ENCODE peak calls at places on chromosomes 12 and 14, in six cellular contexts. I, A, H, G, U and F are unnamed samples. For H3K27me3, the result is how much of the 10 kb centered on the place peaks cover.

GRCh38 chr12:73220951-73221350 is 948.8 kb downstream of the TRHDE start:
- DNase-seq in I (no peak), A (no peak), H (no peak), G (no peak), U (no peak), F (no peak)

GRCh38 chr14:20350280-20350679 is 6.8 kb downstream of the PARP2 start:
- DNase-seq in I (no peak), A (no peak), H (no peak), G (no peak), U (no peak), F (no peak)

GRCh38 chr12:104219361-104219892 is 3.8 kb downstream of the TXNRD1 start:
- DNase-seq in I (peak), A (no peak), H (no peak), G (peak), U (no peak), F (no peak)

GRCh38 chr12:67991158-67991557 is 1.9 kb downstream of the IFNG-AS1 start:
- DNase-seq in I (no peak), A (no peak), H (no peak), G (no peak), U (peak), F (no peak)

GRCh38 chr14:71163842-71164500 is 256.7 kb downstream of the PCNX1 start:
- DNase-seq in I (no peak), A (no peak), H (no peak), G (no peak), U (no peak), F (no peak)

GRCh38 chr12:83954939-83955601 is 957.5 kb downstream of the SLC6A15 start:
- DNase-seq in I (no peak), A (peak), H (no peak), G (peak), U (no peak), F (no peak)

GRCh38 chr14:89185919-89186849 is 230.8 kb downstream of the FOXN3 start:
- DNase-seq in I (peak), A (peak), H (no peak), G (no peak), U (no peak), F (no peak)

GRCh38 chr12:946656-947055 is 2.8 kb downstream of the RAD52 start:
- DNase-seq in I (peak), A (no peak), H (no peak), G (no peak), U (no peak), F (no peak)

DNA sequence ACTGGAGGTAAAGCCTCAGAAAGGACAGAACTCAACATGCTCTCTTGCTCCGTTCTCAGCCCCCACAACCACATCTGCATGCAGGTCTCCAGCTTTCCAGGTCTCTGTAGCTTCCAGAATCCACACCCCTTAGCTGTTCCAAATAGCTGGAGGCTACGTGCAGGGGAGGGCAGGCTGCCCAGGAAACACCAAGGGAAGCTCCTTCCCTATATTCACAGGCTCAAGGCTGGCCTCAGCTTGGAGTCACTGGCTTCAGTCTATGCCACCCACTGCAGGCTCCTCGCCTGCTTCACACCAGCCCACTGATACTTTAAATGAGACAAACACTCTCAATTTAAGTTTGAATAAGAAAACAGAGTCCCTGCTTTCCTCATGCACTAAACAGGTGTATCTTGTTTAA is 73.3 kb downstream of the ASCL4 start:
- DNase-seq in I (no peak), A (peak), H (no peak), G (peak), U (no peak), F (no peak)
- H3K27me3 ChIP-seq in I (under half), A (half or more), H (half or more), G (under half), U (under half), F (under half)

DNA sequence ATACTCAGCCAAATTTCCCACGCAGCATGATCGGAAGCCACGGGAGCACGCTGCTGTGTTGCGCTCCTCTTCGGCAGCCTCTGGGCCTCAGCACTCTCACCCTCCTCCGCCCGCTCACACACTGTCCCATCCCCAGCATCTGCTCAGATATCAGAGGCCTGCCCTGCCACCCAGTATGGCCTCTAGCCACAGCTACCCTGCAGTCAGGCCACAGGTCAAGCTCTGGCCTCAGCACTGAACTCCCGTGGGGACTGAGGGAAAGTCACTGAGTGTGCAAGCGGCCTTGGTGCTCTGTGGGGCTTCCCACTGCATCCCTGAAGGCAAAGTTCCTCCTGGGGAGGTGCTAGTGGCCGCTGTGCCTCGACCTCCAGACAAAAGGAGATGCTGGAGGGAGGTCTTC is 2.0 kb downstream of the KRT77 start:
- DNase-seq in I (no peak), A (no peak), H (no peak), G (no peak), U (no peak), F (no peak)
- H3K27me3 ChIP-seq in I (under half), A (under half), H (under half), G (under half), U (under half), F (half or more)

GRCh38 chr12:121093487-121093891 is 39.2 kb upstream of the P2RX7 start:
- DNase-seq in I (no peak), A (peak), H (no peak), G (no peak), U (no peak), F (no peak)
- H3K27me3 ChIP-seq in I (under half), A (under half), H (under half), G (under half), U (under half), F (under half)

GRCh38 chr12:122205590-122205925 is 2.0 kb downstream of the B3GNT4 start:
- DNase-seq in I (no peak), A (peak), H (no peak), G (no peak), U (no peak), F (no peak)
- H3K27me3 ChIP-seq in I (under half), A (under half), H (under half), G (under half), U (under half), F (half or more)

DNA sequence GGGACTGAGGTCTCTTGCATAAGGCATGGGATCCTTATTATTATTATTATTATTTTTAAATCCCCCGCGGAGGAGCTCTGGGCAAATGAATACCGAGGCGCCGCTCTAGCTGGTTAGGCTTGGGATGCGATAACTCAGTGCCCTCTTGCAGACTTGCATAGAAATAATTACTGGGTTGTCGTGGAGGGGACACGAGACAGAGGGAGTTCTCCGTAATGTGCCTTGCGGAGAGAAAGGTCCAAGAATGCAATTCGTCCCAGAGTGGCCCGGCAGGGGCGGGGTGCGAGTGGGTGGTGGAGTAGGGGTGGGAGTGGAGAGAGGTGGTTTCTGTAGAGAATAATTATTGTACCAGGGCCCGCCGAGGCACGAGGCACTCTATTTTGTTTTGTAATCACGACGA is 2.5 kb upstream of the TBX5 start:
- DNase-seq in I (no peak), A (peak), H (no peak), G (peak), U (no peak), F (no peak)
- H3K27me3 ChIP-seq in I (half or more), A (half or more), H (half or more), G (half or more), U (under half), F (under half)

DNA sequence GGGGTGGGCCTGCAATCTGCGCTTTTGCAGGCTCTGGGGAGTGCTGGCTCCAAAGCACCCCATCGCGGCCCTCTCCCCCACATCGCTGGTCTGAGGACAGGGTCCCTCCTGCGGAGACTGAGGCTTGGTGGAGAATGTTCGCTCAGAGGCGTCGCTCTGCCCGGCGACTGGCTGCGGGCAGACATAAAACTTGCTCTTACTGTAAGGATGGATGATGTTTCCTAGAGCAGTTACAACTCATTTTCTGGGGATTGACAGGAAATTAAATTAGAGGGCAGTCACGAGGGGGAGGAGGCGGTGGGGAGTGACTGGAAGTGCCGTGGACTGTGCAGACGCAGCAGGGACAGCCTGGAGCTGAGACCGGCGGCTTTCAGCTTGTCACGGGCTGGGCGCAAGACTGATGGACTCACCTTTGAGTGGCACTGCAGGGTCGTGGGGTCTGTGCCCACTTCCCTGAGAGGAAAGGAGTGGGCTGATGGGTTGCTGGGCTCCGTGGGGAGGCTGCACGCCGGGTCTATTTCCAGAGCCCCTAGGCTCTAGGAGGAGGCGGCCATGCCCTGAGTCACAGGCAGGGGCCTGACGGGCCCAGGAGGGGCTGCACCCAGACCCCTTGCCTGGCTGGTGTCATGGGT is 32.8 kb downstream of the NOC4L start:
- DNase-seq in I (no peak), A (no peak), H (no peak), G (no peak), U (no peak), F (no peak)
- H3K27me3 ChIP-seq in I (under half), A (under half), H (half or more), G (under half), U (under half), F (under half)

GRCh38 chr12:132205271-132206092 is 61.2 kb downstream of the NOC4L start:
- DNase-seq in I (no peak), A (no peak), H (no peak), G (no peak), U (no peak), F (no peak)
- H3K27me3 ChIP-seq in I (under half), A (under half), H (half or more), G (under half), U (under half), F (under half)